ENCODE peak calls at places on chromosomes 2 and 18, in four cellular contexts. D is Peyer's patch, F is SK-N-SH, Z is HCT116. J is an unnamed sample.
A peak's percentile ranks its signal among the peaks of the same experiment; 100 is the strongest.

GRCh38 chr18:22385718-22386117 is 32.0 kb downstream of the CTAGE1 start:
- DNase-seq in D (no peak), F (no peak), Z (no peak), J (no peak)

GRCh38 chr2:179412116-179412515 is 147.5 kb upstream of the SESTD1 start:
- DNase-seq in Z (no peak), F (no peak), D (no peak), J (no peak)

GRCh38 chr2:197433770-197434438 is 924 bp downstream of the SF3B1 start:
- DNase-seq in F (no peak), Z (no peak), D (no peak), J (no peak)

GRCh38 chr18:57084331-57085298 is 62.3 kb upstream of the BOD1L2 start:
- DNase-seq in Z (no peak), F (no peak), D (no peak), J (no peak)

GRCh38 chr2:113077921-113078320 is 10.2 kb downstream of the IL1F10 start:
- DNase-seq in D (no peak), F (no peak), Z (no peak), J (peak; percentile 18)

GRCh38 chr2:118016911-118017310 is 3.0 kb upstream of the CCDC93 start:
- DNase-seq in D (no peak), Z (no peak), F (no peak), J (no peak)

GRCh38 chr2:179862898-179863458 is 1.6 kb upstream of the ZNF385B start:
- DNase-seq in Z (no peak), D (no peak), F (no peak), J (no peak)

GRCh38 chr18:79857082-79857661 is 59.4 kb downstream of the KCNG2 start:
- DNase-seq in F (peak; percentile 59), Z (no peak), D (no peak), J (peak; percentile 49)

GRCh38 chr18:77032121-77032758 is 100.3 kb downstream of the MBP start:
- DNase-seq in F (no peak), D (no peak), Z (no peak), J (no peak)

GRCh38 chr18:10482985-10483949 is 28.8 kb downstream of the APCDD1 start:
- DNase-seq in F (no peak), D (peak; percentile 74), Z (no peak), J (no peak)

GRCh38 chr2:10303174-10303633 is 500 bp downstream of the HPCAL1 start:
- DNase-seq in D (peak; percentile 60), Z (no peak), F (no peak), J (no peak)

GRCh38 chr2:179195146-179195545 is 69.5 kb downstream of the SESTD1 start:
- DNase-seq in Z (no peak), F (no peak), D (no peak), J (no peak)

GRCh38 chr2:75560022-75560767 is 544 bp downstream of the EVA1A start:
- DNase-seq in Z (no peak), F (peak; percentile 44), D (peak; percentile 45), J (peak; percentile 31)

GRCh38 chr2:31812051-31812798 is 198.6 kb downstream of the MEMO1 start:
- DNase-seq in F (no peak), D (no peak), Z (no peak), J (peak; percentile 47)

GRCh38 chr2:70930371-70931329 is 5.0 kb upstream of the ATP6V1B1 start:
- DNase-seq in F (no peak), Z (no peak), D (peak; percentile 9), J (no peak)

GRCh38 chr2:119196301-119197124 is 27.1 kb upstream of the STEAP3 start:
- DNase-seq in F (no peak), D (no peak), Z (no peak), J (no peak)

GRCh38 chr2:212640428-212640827 is 101.8 kb upstream of the ERBB4 start:
- DNase-seq in Z (peak; percentile 22), F (no peak), D (no peak), J (no peak)

GRCh38 chr2:221822416-221822815 is 250.3 kb upstream of the EPHA4 start:
- DNase-seq in F (no peak), Z (no peak), D (no peak), J (no peak)

GRCh38 chr2:200199576-200200263 is 106.8 kb upstream of the SPATS2L start:
- DNase-seq in F (no peak), D (no peak), Z (no peak), J (peak; percentile 31)

GRCh38 chr2:187915810-187916209 is 361.6 kb upstream of the TFPI start:
- DNase-seq in D (no peak), Z (no peak), F (no peak), J (no peak)

GRCh38 chr2:22998368-22998767 is 386.6 kb upstream of the KLHL29 start:
- DNase-seq in Z (no peak), F (no peak), D (no peak), J (no peak)

GRCh38 chr18:10379511-10379910 is 74.9 kb upstream of the APCDD1 start:
- DNase-seq in Z (no peak), D (no peak), F (no peak), J (no peak)

GRCh38 chr2:145957929-145958328 is 1438.0 kb upstream of the ZEB2 start:
- DNase-seq in F (no peak), D (no peak), Z (no peak), J (no peak)

GRCh38 chr2:240959941-240960308 is 38.5 kb upstream of the SNED1 start:
- DNase-seq in D (peak; percentile 43), Z (no peak), F (no peak), J (no peak)

GRCh38 chr2:23377772-23378171 is 7.2 kb upstream of the KLHL29 start:
- DNase-seq in D (no peak), Z (no peak), F (no peak), J (no peak)

DNA sequence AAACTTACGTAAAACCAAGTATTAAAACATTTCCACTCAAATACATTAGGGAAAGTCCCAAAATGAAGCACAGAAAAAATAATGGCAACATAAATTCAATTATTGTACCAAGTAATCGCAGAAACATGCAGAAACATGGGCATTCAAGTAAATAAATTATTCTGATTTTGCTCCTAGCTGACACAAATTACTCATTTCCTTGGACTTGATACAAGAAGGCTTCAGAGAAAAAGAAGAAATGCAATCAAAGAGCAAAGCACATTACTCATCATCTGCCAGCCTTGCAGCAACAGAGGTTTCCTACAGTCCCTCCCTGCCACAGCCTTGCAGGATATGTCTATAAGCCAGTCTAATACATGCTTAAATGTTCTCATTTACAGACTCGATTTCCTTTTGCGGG is 439.8 kb upstream of the LYPD1 start:
- DNase-seq in Z (no peak), F (no peak), D (no peak), J (peak; percentile 6)
- H3K27ac ChIP-seq in Z (no peak overlapping the region), F (no peak overlapping the region), D (no peak overlapping the region), J (no peak overlapping the region)

GRCh38 chr18:59902993-59903610 is 3.3 kb downstream of the PMAIP1 start:
- DNase-seq in D (no peak), F (no peak), Z (no peak), J (no peak)
- H3K4me1 ChIP-seq in D (no peaks in the 10 kb centered on the region), F (peaks cover 24% of the 10 kb centered on the region), Z (peaks cover 83% of the 10 kb centered on the region), J (peaks cover 46% of the 10 kb centered on the region)

GRCh38 chr2:208354964-208355381 is 51.6 kb upstream of the PTH2R start:
- DNase-seq in Z (no peak), D (peak; percentile 54), F (no peak), J (no peak)
- H3K27ac ChIP-seq in Z (no peak overlapping the region), D (peak overlapping the region; percentile 36), F (no peak overlapping the region), J (no peak overlapping the region)

GRCh38 chr2:171627412-171627811 is 59.9 kb upstream of the DYNC1I2 start:
- DNase-seq in Z (no peak), D (no peak), F (no peak), J (no peak)

GRCh38 chr2:171629113-171629512 is 58.2 kb upstream of the DYNC1I2 start:
- DNase-seq in F (no peak), Z (no peak), D (no peak), J (no peak)

GRCh38 chr2:171626949-171627348 is 60.3 kb upstream of the DYNC1I2 start:
- DNase-seq in F (no peak), Z (no peak), D (no peak), J (no peak)

GRCh38 chr2:171630812-171631626 is 56.2 kb upstream of the DYNC1I2 start:
- DNase-seq in D (no peak), F (no peak), Z (peak; percentile 21), J (peak; percentile 40)
- H3K4me1 ChIP-seq in D (no peaks in the 10 kb centered on the region), F (no peaks in the 10 kb centered on the region), Z (no peaks in the 10 kb centered on the region), J (no peaks in the 10 kb centered on the region)

DNA sequence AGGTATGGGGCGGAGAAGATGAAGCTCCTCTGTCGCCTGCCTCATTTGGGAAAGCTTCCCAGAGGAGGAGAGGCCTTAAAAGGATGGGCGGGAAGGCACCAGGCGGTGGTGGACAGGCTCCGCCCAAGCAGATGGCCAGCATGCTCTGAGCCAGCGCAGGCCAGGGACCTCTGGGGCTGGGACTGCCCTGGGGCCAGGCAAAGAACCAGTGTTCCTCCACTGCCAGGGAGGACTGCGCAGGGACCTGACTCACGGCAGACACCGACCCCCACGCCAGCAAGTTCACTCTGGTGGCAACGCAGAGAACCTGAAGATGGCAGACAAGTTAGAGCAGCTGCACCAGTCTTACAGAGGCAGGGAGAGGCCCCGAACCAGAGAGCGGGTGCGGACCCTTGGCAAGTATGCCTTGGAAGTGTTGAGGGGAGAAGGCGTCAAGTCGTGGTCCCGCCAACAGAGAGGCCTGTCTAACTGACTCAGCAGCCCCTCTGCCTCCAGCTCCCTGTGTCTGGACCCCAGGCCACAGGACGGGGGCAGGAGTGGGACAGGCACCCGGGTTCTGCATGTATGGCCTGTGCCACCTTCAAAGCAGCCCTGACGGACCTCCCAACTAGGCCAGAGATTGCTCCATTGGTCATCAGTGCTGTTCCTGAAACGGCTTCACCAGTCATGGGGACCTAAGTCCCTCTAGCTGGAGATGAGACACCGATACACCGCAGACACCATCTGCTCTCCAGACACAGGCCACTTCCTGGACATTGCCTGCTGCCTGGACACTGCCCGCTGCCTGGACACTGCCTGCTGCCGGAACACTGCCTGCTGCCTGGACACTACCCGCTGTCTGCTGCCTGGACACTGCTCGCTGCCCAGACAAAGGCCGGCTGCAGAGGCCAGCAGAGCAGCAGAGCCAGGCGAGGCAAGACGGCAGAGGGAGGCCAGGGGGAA is 124.7 kb downstream of the HDAC4 start:
- DNase-seq in D (peak; percentile 67), F (peak; percentile 90), Z (no peak), J (no peak)
- H3K27ac ChIP-seq in D (peak overlapping the region; percentile 76), F (peak overlapping the region; percentile 100), Z (peak overlapping the region; percentile 84), J (peak overlapping the region; percentile 97)

GRCh38 chr2:106158871-106159270 is 35.2 kb downstream of the UXS1 start:
- DNase-seq in D (no peak), F (no peak), Z (no peak), J (no peak)
- H3K4me1 ChIP-seq in D (no peaks in the 10 kb centered on the region), F (no peaks in the 10 kb centered on the region), Z (peaks cover 30% of the 10 kb centered on the region), J (peaks cover 13% of the 10 kb centered on the region)

DNA sequence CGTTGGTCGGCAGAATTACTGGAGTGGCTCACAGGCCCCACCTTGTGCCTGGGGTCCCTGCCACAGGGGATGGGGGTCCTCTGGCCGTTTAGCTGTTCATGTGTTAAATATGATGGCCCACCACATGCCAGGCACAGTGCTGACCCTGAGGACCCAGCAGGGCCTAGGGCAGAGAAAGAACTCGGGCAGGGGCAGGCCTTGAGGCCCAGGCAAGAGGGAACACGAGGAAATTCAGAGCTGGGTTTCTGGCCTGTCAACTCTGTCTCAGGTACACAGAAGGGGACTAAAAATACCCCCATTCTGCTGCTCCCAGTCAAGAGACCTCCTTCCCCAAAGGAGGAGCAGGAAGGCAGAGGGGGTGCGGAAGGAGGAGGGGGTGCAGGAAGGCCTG is 66.2 kb downstream of the DNMT3A start:
- DNase-seq in Z (no peak), F (no peak), D (no peak), J (no peak)
- H3K27ac ChIP-seq in Z (no peak overlapping the region), F (peak overlapping the region; percentile 23), D (peak overlapping the region; percentile 84), J (no peak overlapping the region)

J was measured in A549.